ENCODE peak calls at places on chromosome 5, in six cellular contexts. X is Daoy, A is T-helper 9 cell, G is NCI-H1092 treated with DMSO at 0.1 percent for 48 hours, N is NCI-H2081, C is sigmoid colon. H is an unnamed sample.

GRCh38 chr5:134577022-134577795 is 51.7 kb downstream of the JADE2 start:
- DNase-seq in C (no peak), X (peak; percentile 82), G (no peak), N (no peak), A (no peak), H (no peak)

GRCh38 chr5:174147551-174147950 is 102.0 kb downstream of the NSG2 start:
- DNase-seq in A (no peak), G (no peak), C (no peak), X (no peak), N (no peak), H (no peak)

GRCh38 chr5:55737793-55738192 is at the start of gene DDX4:
- DNase-seq in G (no peak), C (no peak), X (no peak), A (no peak), N (no peak), H (no peak)

GRCh38 chr5:115575167-115576070 is 26.9 kb downstream of the TICAM2 start:
- DNase-seq in A (no peak), C (no peak), G (no peak), N (no peak), X (peak; percentile 71), H (no peak)

GRCh38 chr5:72065751-72066255 is 41.5 kb upstream of the MAP1B start:
- DNase-seq in X (peak; percentile 7), C (no peak), G (peak; percentile 81), A (no peak), N (peak; percentile 91), H (no peak)

GRCh38 chr5:45411971-45412612 is 284.1 kb downstream of the HCN1 start:
- DNase-seq in C (no peak), X (no peak), N (no peak), G (no peak), A (no peak), H (no peak)

GRCh38 chr5:73213566-73213998 is 40.6 kb downstream of the TMEM174 start:
- DNase-seq in C (no peak), A (no peak), G (peak; percentile 62), N (peak; percentile 7), X (peak; percentile 87), H (peak; percentile 76)

GRCh38 chr5:36740259-36740898 is 134.0 kb downstream of the SLC1A3 start:
- DNase-seq in G (no peak), C (no peak), A (no peak), N (peak; percentile 38), X (peak; percentile 82), H (no peak)

GRCh38 chr5:74433255-74434123 is 207.0 kb downstream of the ENC1 start:
- DNase-seq in X (peak; percentile 37), N (no peak), G (no peak), C (no peak), A (no peak), H (no peak)

GRCh38 chr5:74080157-74080556 is 454.2 kb downstream of the ARHGEF28 start:
- DNase-seq in G (no peak), N (no peak), C (no peak), A (no peak), X (no peak), H (no peak)

GRCh38 chr5:33379757-33380156 is 61.0 kb upstream of the TARS1 start:
- DNase-seq in G (no peak), C (no peak), X (peak; percentile 21), N (peak; percentile 41), A (no peak), H (no peak)

GRCh38 chr5:156647034-156647451 is 203.1 kb upstream of the PPP1R2B start:
- DNase-seq in G (no peak), N (no peak), X (no peak), A (no peak), C (no peak), H (no peak)

GRCh38 chr5:10192309-10192708 is 57.4 kb downstream of the ATPSCKMT start:
- DNase-seq in N (no peak), G (no peak), X (no peak), C (no peak), A (no peak), H (no peak)

GRCh38 chr5:66248874-66249273 is 104.8 kb downstream of the SREK1 start:
- DNase-seq in A (no peak), X (no peak), N (no peak), C (no peak), G (no peak), H (no peak)

GRCh38 chr5:3741372-3741770 is 145.7 kb downstream of the IRX1 start:
- DNase-seq in A (no peak), X (peak; percentile 39), G (no peak), N (no peak), C (no peak), H (no peak)